ENCODE peak calls at places on chromosome 12, in five cellular contexts. One of them, this sample, is unnamed.

GRCh38 chr12:107600596-107601144 is 84.9 kb upstream of the PWP1 start:
- DNase-seq in type B pancreatic cell: no peak
- DNase-seq in GM03348: no peak
- DNase-seq in ACHN: no peak
- DNase-seq in B cell: no peak
- DNase-seq in this sample: no peak

GRCh38 chr12:47400251-47400650 is 305.6 kb downstream of the RPAP3 start:
- DNase-seq in type B pancreatic cell: no peak
- DNase-seq in GM03348: no peak
- DNase-seq in ACHN: no peak
- DNase-seq in B cell: no peak
- DNase-seq in this sample: no peak

GRCh38 chr12:118271199-118271598 is 101.5 kb downstream of the TAOK3 start:
- DNase-seq in B cell: no peak
- DNase-seq in ACHN: no peak
- DNase-seq in type B pancreatic cell: no peak
- DNase-seq in GM03348: no peak
- DNase-seq in this sample: no peak

GRCh38 chr12:116248930-116249329 is 28.6 kb downstream of the MED13L start:
- DNase-seq in type B pancreatic cell: no peak
- DNase-seq in B cell: no peak
- DNase-seq in GM03348: no peak
- DNase-seq in ACHN: no peak
- DNase-seq in this sample: no peak

GRCh38 chr12:79549531-79550271 is 141.1 kb downstream of the PAWR start:
- DNase-seq in ACHN: peak
- DNase-seq in GM03348: peak
- DNase-seq in type B pancreatic cell: no peak
- DNase-seq in B cell: no peak
- DNase-seq in this sample: no peak

GRCh38 chr12:52208424-52209165 is 16.8 kb upstream of the KRT80 start:
- DNase-seq in B cell: no peak
- DNase-seq in ACHN: no peak
- DNase-seq in type B pancreatic cell: no peak
- DNase-seq in GM03348: no peak
- DNase-seq in this sample: no peak

GRCh38 chr12:39145175-39145999 is 240.0 kb upstream of the CPNE8 start:
- DNase-seq in B cell: no peak
- DNase-seq in type B pancreatic cell: no peak
- DNase-seq in ACHN: peak
- DNase-seq in GM03348: peak
- DNase-seq in this sample: peak

GRCh38 chr12:91327889-91328288 is 145.3 kb upstream of the DCN start:
- DNase-seq in type B pancreatic cell: no peak
- DNase-seq in GM03348: peak
- DNase-seq in B cell: no peak
- DNase-seq in ACHN: no peak
- DNase-seq in this sample: no peak

GRCh38 chr12:3122841-3123678 is 45.9 kb downstream of the TSPAN9 start:
- DNase-seq in type B pancreatic cell: no peak
- DNase-seq in ACHN: peak
- DNase-seq in GM03348: peak
- DNase-seq in B cell: no peak
- DNase-seq in this sample: no peak

GRCh38 chr12:106957617-106958016 is 1.9 kb downstream of the TMEM263 start:
- DNase-seq in GM03348: no peak
- DNase-seq in B cell: no peak
- DNase-seq in ACHN: peak
- DNase-seq in type B pancreatic cell: no peak
- DNase-seq in this sample: no peak

GRCh38 chr12:15851045-15851444 is 31.1 kb upstream of the STRAP start:
- DNase-seq in type B pancreatic cell: no peak
- DNase-seq in ACHN: no peak
- DNase-seq in B cell: no peak
- DNase-seq in GM03348: no peak
- DNase-seq in this sample: no peak

GRCh38 chr12:1662761-1663439 is 28.0 kb upstream of the ADIPOR2 start:
- DNase-seq in ACHN: no peak
- DNase-seq in GM03348: peak
- DNase-seq in B cell: peak
- DNase-seq in type B pancreatic cell: no peak
- DNase-seq in this sample: no peak

GRCh38 chr12:50276912-50277671 is 6.2 kb downstream of the LIMA1 start:
- DNase-seq in type B pancreatic cell: no peak
- DNase-seq in ACHN: no peak
- DNase-seq in B cell: no peak
- DNase-seq in GM03348: no peak
- DNase-seq in this sample: no peak

GRCh38 chr12:65839027-65839426 is 14.7 kb downstream of the HMGA2 start:
- DNase-seq in B cell: no peak
- DNase-seq in ACHN: no peak
- DNase-seq in type B pancreatic cell: no peak
- DNase-seq in GM03348: no peak
- DNase-seq in this sample: no peak

GRCh38 chr12:93578221-93578620 is 5.7 kb downstream of the SOCS2 start:
- DNase-seq in ACHN: no peak
- DNase-seq in B cell: no peak
- DNase-seq in type B pancreatic cell: no peak
- DNase-seq in GM03348: no peak
- DNase-seq in this sample: no peak

GRCh38 chr12:132393991-132394949 is 64.9 kb upstream of the GALNT9 start:
- DNase-seq in ACHN: peak
- DNase-seq in type B pancreatic cell: no peak
- DNase-seq in GM03348: no peak
- DNase-seq in B cell: no peak
- DNase-seq in this sample: no peak

GRCh38 chr12:52419656-52420055 is 13.5 kb upstream of the KRT82 start:
- DNase-seq in ACHN: no peak
- DNase-seq in B cell: no peak
- DNase-seq in type B pancreatic cell: no peak
- DNase-seq in GM03348: no peak
- DNase-seq in this sample: no peak